ENCODE peak calls at places on chromosomes 4 and X, in six cellular contexts. One of them, this sample, is unnamed.

GRCh38 chrX:65644621-65645287 is 22.7 kb upstream of the MSN start:
- DNase-seq in CD8-positive, alpha-beta T cell: no peak
- DNase-seq in breast epithelium: peak; percentile 75
- DNase-seq in psoas muscle: peak; percentile 91
- DNase-seq in colonic mucosa: peak; percentile 74
- DNase-seq in fibroblast of mammary gland: peak; percentile 86
- DNase-seq in this sample: peak; percentile 63

GRCh38 chr4:105350859-105351494 is 122.9 kb downstream of the PPA2 start:
- DNase-seq in CD8-positive, alpha-beta T cell: no peak
- DNase-seq in breast epithelium: no peak
- DNase-seq in psoas muscle: no peak
- DNase-seq in colonic mucosa: no peak
- DNase-seq in fibroblast of mammary gland: peak; percentile 25
- DNase-seq in this sample: peak; percentile 13

GRCh38 chr4:32864713-32865351 is 2144.7 kb downstream of the PCDH7 start:
- DNase-seq in CD8-positive, alpha-beta T cell: no peak
- DNase-seq in breast epithelium: no peak
- DNase-seq in psoas muscle: no peak
- DNase-seq in colonic mucosa: no peak
- DNase-seq in fibroblast of mammary gland: peak; percentile 16
- DNase-seq in this sample: peak; percentile 0

GRCh38 chr4:3372933-3373465 is 68.8 kb upstream of the HGFAC start:
- DNase-seq in CD8-positive, alpha-beta T cell: no peak
- DNase-seq in breast epithelium: no peak
- DNase-seq in psoas muscle: peak; percentile 76
- DNase-seq in colonic mucosa: peak; percentile 38
- DNase-seq in fibroblast of mammary gland: no peak
- DNase-seq in this sample: no peak

GRCh38 chr4:99078931-99079624 is 9.5 kb downstream of the ADH5 start:
- DNase-seq in CD8-positive, alpha-beta T cell: no peak
- DNase-seq in breast epithelium: no peak
- DNase-seq in psoas muscle: no peak
- DNase-seq in colonic mucosa: no peak
- DNase-seq in fibroblast of mammary gland: no peak
- DNase-seq in this sample: no peak

GRCh38 chr4:111650553-111651183 is 494.6 kb upstream of the FAM241A start:
- DNase-seq in CD8-positive, alpha-beta T cell: no peak
- DNase-seq in breast epithelium: no peak
- DNase-seq in psoas muscle: no peak
- DNase-seq in colonic mucosa: no peak
- DNase-seq in fibroblast of mammary gland: no peak
- DNase-seq in this sample: no peak

GRCh38 chrX:119880552-119881437 is 9.2 kb downstream of the NDUFA1 start:
- DNase-seq in CD8-positive, alpha-beta T cell: no peak
- DNase-seq in breast epithelium: no peak
- DNase-seq in psoas muscle: no peak
- DNase-seq in colonic mucosa: peak; percentile 24
- DNase-seq in fibroblast of mammary gland: peak; percentile 67
- DNase-seq in this sample: peak; percentile 69

GRCh38 chr4:121655320-121656268 is 41.2 kb downstream of the ANXA5 start:
- DNase-seq in CD8-positive, alpha-beta T cell: no peak
- DNase-seq in breast epithelium: no peak
- DNase-seq in psoas muscle: no peak
- DNase-seq in colonic mucosa: no peak
- DNase-seq in fibroblast of mammary gland: no peak
- DNase-seq in this sample: no peak

GRCh38 chr4:88054909-88055308 is 47.5 kb downstream of the PKD2 start:
- DNase-seq in CD8-positive, alpha-beta T cell: no peak
- DNase-seq in breast epithelium: no peak
- DNase-seq in psoas muscle: no peak
- DNase-seq in colonic mucosa: peak; percentile 32
- DNase-seq in fibroblast of mammary gland: peak; percentile 57
- DNase-seq in this sample: peak; percentile 66

GRCh38 chrX:49876750-49877149 is 2.5 kb upstream of the USP27X start:
- DNase-seq in CD8-positive, alpha-beta T cell: no peak
- DNase-seq in breast epithelium: no peak
- DNase-seq in psoas muscle: no peak
- DNase-seq in colonic mucosa: peak; percentile 38
- DNase-seq in fibroblast of mammary gland: peak; percentile 35
- DNase-seq in this sample: peak; percentile 14

GRCh38 chrX:46310815-46311497 is 234.3 kb downstream of the ZNF674 start:
- DNase-seq in CD8-positive, alpha-beta T cell: no peak
- DNase-seq in breast epithelium: no peak
- DNase-seq in psoas muscle: no peak
- DNase-seq in colonic mucosa: no peak
- DNase-seq in fibroblast of mammary gland: no peak
- DNase-seq in this sample: peak; percentile 12

GRCh38 chr4:52052475-52052780 is 1.3 kb downstream of the SPATA18 start:
- DNase-seq in CD8-positive, alpha-beta T cell: no peak
- DNase-seq in breast epithelium: peak; percentile 18
- DNase-seq in psoas muscle: no peak
- DNase-seq in colonic mucosa: no peak
- DNase-seq in fibroblast of mammary gland: no peak
- DNase-seq in this sample: no peak

GRCh38 chr4:5124876-5125275 is 73.6 kb downstream of the STK32B start:
- DNase-seq in CD8-positive, alpha-beta T cell: no peak
- DNase-seq in breast epithelium: no peak
- DNase-seq in psoas muscle: no peak
- DNase-seq in colonic mucosa: no peak
- DNase-seq in fibroblast of mammary gland: no peak
- DNase-seq in this sample: no peak

GRCh38 chrX:68114573-68115199 is 318.6 kb downstream of the OPHN1 start:
- DNase-seq in CD8-positive, alpha-beta T cell: no peak
- DNase-seq in breast epithelium: no peak
- DNase-seq in psoas muscle: no peak
- DNase-seq in colonic mucosa: peak; percentile 20
- DNase-seq in fibroblast of mammary gland: peak; percentile 43
- DNase-seq in this sample: peak; percentile 10

GRCh38 chrX:67779099-67779498 is 235.3 kb downstream of the AR start:
- DNase-seq in CD8-positive, alpha-beta T cell: no peak
- DNase-seq in breast epithelium: no peak
- DNase-seq in psoas muscle: peak; percentile 48
- DNase-seq in colonic mucosa: no peak
- DNase-seq in fibroblast of mammary gland: no peak
- DNase-seq in this sample: no peak

GRCh38 chr4:78585633-78586032 is 34.1 kb downstream of the ANXA3 start:
- DNase-seq in CD8-positive, alpha-beta T cell: no peak
- DNase-seq in breast epithelium: no peak
- DNase-seq in psoas muscle: no peak
- DNase-seq in colonic mucosa: no peak
- DNase-seq in fibroblast of mammary gland: peak; percentile 29
- DNase-seq in this sample: no peak

GRCh38 chr4:105808030-105808429 is 87.2 kb upstream of the NPNT start:
- DNase-seq in CD8-positive, alpha-beta T cell: no peak
- DNase-seq in breast epithelium: no peak
- DNase-seq in psoas muscle: no peak
- DNase-seq in colonic mucosa: no peak
- DNase-seq in fibroblast of mammary gland: no peak
- DNase-seq in this sample: no peak

GRCh38 chr4:44583393-44583792 is 68.0 kb downstream of the YIPF7 start:
- DNase-seq in CD8-positive, alpha-beta T cell: no peak
- DNase-seq in breast epithelium: no peak
- DNase-seq in psoas muscle: no peak
- DNase-seq in colonic mucosa: no peak
- DNase-seq in fibroblast of mammary gland: no peak
- DNase-seq in this sample: no peak

GRCh38 chrX:16986169-16986568 is 39.7 kb downstream of the REPS2 start:
- DNase-seq in CD8-positive, alpha-beta T cell: no peak
- DNase-seq in breast epithelium: no peak
- DNase-seq in psoas muscle: no peak
- DNase-seq in colonic mucosa: no peak
- DNase-seq in fibroblast of mammary gland: no peak
- DNase-seq in this sample: no peak

GRCh38 chr4:28277931-28278330 is 1417.3 kb downstream of the STIM2 start:
- DNase-seq in CD8-positive, alpha-beta T cell: no peak
- DNase-seq in breast epithelium: no peak
- DNase-seq in psoas muscle: no peak
- DNase-seq in colonic mucosa: no peak
- DNase-seq in fibroblast of mammary gland: no peak
- DNase-seq in this sample: no peak

GRCh38 chr4:6918345-6918744 is 8.7 kb downstream of the TBC1D14 start:
- DNase-seq in CD8-positive, alpha-beta T cell: no peak
- DNase-seq in breast epithelium: no peak
- DNase-seq in psoas muscle: no peak
- DNase-seq in colonic mucosa: no peak
- DNase-seq in fibroblast of mammary gland: no peak
- DNase-seq in this sample: no peak

GRCh38 chrX:105475801-105476200 is 255.3 kb upstream of the TEX13A start:
- DNase-seq in CD8-positive, alpha-beta T cell: no peak
- DNase-seq in breast epithelium: no peak
- DNase-seq in psoas muscle: no peak
- DNase-seq in colonic mucosa: no peak
- DNase-seq in fibroblast of mammary gland: no peak
- DNase-seq in this sample: no peak

GRCh38 chr4:87041142-87041541 is 106.3 kb downstream of the AFF1 start:
- DNase-seq in CD8-positive, alpha-beta T cell: no peak
- DNase-seq in breast epithelium: no peak
- DNase-seq in psoas muscle: no peak
- DNase-seq in colonic mucosa: no peak
- DNase-seq in fibroblast of mammary gland: peak; percentile 79
- DNase-seq in this sample: no peak
- H3K4me3 ChIP-seq in CD8-positive, alpha-beta T cell: no peak overlapping the region
- H3K4me3 ChIP-seq in breast epithelium: no peak overlapping the region
- H3K4me3 ChIP-seq in psoas muscle: no peak overlapping the region
- H3K4me3 ChIP-seq in colonic mucosa: no peak overlapping the region
- H3K4me3 ChIP-seq in fibroblast of mammary gland: no peak overlapping the region
- H3K4me3 ChIP-seq in this sample: no peak overlapping the region

DNA sequence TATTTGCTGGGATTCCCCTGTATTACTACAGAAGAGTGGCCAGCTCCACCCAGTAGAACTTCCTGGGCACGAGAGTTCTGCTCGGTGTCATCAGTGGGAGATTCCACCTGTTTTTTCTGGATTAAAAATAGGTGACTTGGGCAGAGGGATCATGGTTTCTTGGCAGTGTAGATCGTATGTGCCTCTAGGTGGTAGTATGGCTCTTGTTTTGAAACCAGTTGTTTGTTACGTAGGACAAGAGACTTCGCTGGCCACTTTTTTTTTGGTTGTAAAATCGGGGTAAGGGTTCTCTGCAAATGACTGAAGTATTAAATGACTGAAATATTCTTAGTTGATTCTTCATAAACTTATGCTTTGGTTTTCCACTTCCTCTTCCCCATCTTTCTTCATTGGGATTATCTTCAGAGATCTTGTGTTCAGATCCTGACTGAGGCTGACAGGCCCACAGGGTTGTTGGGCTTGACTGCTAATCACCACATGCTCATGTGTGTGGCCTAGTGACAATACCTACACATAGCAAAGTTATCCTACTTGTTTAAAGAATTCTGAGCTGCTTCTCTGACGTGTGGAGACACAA is 43.8 kb upstream of the WDR1 start:
- DNase-seq in CD8-positive, alpha-beta T cell: no peak
- DNase-seq in breast epithelium: no peak
- DNase-seq in psoas muscle: no peak
- DNase-seq in colonic mucosa: no peak
- DNase-seq in fibroblast of mammary gland: peak; percentile 21
- DNase-seq in this sample: peak; percentile 32
- TF ChIP-seq CTCF in CD8-positive, alpha-beta T cell: no peak
- TF ChIP-seq CTCF in breast epithelium: no peak
- TF ChIP-seq CTCF in psoas muscle: peak; percentile 40
- TF ChIP-seq CTCF in colonic mucosa: peak; percentile 25
- TF ChIP-seq CTCF in fibroblast of mammary gland: no peak
- TF ChIP-seq CTCF in this sample: peak; percentile 25

GRCh38 chrX:41442824-41443560 is 4.2 kb upstream of the NYX start:
- DNase-seq in CD8-positive, alpha-beta T cell: no peak
- DNase-seq in breast epithelium: no peak
- DNase-seq in psoas muscle: no peak
- DNase-seq in colonic mucosa: no peak
- DNase-seq in fibroblast of mammary gland: no peak
- DNase-seq in this sample: no peak
- H3K4me3 ChIP-seq in CD8-positive, alpha-beta T cell: peak overlapping the region; percentile 49
- H3K4me3 ChIP-seq in breast epithelium: peak overlapping the region; percentile 34
- H3K4me3 ChIP-seq in psoas muscle: peak overlapping the region; percentile 54
- H3K4me3 ChIP-seq in colonic mucosa: peak overlapping the region; percentile 12
- H3K4me3 ChIP-seq in fibroblast of mammary gland: peak overlapping the region; percentile 31
- H3K4me3 ChIP-seq in this sample: peak overlapping the region; percentile 43

GRCh38 chr4:149927514-149927913 is 111.9 kb upstream of the IQCM start:
- DNase-seq in CD8-positive, alpha-beta T cell: no peak
- DNase-seq in breast epithelium: no peak
- DNase-seq in psoas muscle: no peak
- DNase-seq in colonic mucosa: no peak
- DNase-seq in fibroblast of mammary gland: no peak
- DNase-seq in this sample: no peak

GRCh38 chr4:149928507-149928906 is 112.9 kb upstream of the IQCM start:
- DNase-seq in CD8-positive, alpha-beta T cell: no peak
- DNase-seq in breast epithelium: no peak
- DNase-seq in psoas muscle: no peak
- DNase-seq in colonic mucosa: no peak
- DNase-seq in fibroblast of mammary gland: no peak
- DNase-seq in this sample: no peak

GRCh38 chr4:149923736-149924135 is 108.1 kb upstream of the IQCM start:
- DNase-seq in CD8-positive, alpha-beta T cell: no peak
- DNase-seq in breast epithelium: no peak
- DNase-seq in psoas muscle: no peak
- DNase-seq in colonic mucosa: no peak
- DNase-seq in fibroblast of mammary gland: no peak
- DNase-seq in this sample: no peak
- TF ChIP-seq CTCF in CD8-positive, alpha-beta T cell: no peak
- TF ChIP-seq CTCF in breast epithelium: no peak
- TF ChIP-seq CTCF in psoas muscle: no peak
- TF ChIP-seq CTCF in colonic mucosa: no peak
- TF ChIP-seq CTCF in fibroblast of mammary gland: no peak
- TF ChIP-seq CTCF in this sample: no peak

DNA sequence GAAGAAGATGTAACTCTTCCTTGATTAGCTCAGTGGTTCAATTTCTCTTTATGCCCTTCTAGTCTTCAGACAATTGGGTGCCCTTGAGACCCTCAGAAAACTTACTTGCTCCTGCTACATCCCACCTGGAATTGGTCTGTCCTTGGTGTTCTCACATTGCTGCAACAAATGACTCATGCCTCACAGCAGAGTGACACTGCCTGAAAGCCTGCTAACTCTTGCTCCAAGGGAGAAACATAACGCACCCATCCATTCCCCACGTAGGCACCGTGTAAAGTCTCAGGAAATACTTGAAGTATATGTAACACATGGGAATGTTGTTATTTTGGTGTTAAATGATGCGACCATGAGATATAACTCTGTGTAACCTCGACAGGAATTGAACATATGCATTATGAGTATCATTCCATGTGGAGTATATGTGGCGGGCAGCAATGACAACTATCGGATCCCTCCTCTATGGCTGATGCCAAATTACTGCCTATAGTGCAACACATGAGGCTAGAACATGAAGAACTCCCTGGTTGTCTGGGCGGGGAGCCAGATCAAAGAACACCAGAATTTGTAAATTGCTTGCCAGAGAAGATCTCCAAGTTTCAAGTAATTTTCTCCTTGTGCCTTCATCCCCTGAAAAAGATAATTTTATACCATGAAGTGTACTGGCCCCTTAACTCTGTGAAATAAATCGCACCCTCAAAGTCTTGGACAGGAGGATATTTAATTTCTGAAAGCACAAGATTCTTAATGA is 231.3 kb upstream of the STK26 start:
- DNase-seq in CD8-positive, alpha-beta T cell: no peak
- DNase-seq in breast epithelium: no peak
- DNase-seq in psoas muscle: no peak
- DNase-seq in colonic mucosa: no peak
- DNase-seq in fibroblast of mammary gland: peak; percentile 18
- DNase-seq in this sample: no peak
- H3K4me3 ChIP-seq in CD8-positive, alpha-beta T cell: no peak overlapping the region
- H3K4me3 ChIP-seq in breast epithelium: peak overlapping the region; percentile 49
- H3K4me3 ChIP-seq in psoas muscle: peak overlapping the region; percentile 65
- H3K4me3 ChIP-seq in colonic mucosa: peak overlapping the region; percentile 35
- H3K4me3 ChIP-seq in fibroblast of mammary gland: peak overlapping the region; percentile 42
- H3K4me3 ChIP-seq in this sample: peak overlapping the region; percentile 51